ENCODE peak calls at places on chromosome 1, in nine cellular contexts. H, E, I, J, R, B, N, L and P are unnamed samples. For H3K4me1, the result is how much of the 10 kb centered on the place peaks cover.

GRCh38 chr1:234734864-234735263 is 124.9 kb upstream of the IRF2BP2 start:
- DNase-seq in E (no peak), L (no peak), I (no peak), H (no peak), R (no peak), J (no peak), B (no peak), N (peak), P (peak)

GRCh38 chr1:244962140-244962539 is 97.8 kb upstream of the HNRNPU start:
- DNase-seq in H (no peak), E (no peak), I (no peak), L (no peak), B (no peak), N (no peak), J (no peak), R (no peak), P (no peak)

GRCh38 chr1:115419571-115419970 is 81.5 kb upstream of the NGF start:
- DNase-seq in H (no peak), I (no peak), B (no peak), L (no peak), E (no peak), N (no peak), R (no peak), J (no peak), P (no peak)

GRCh38 chr1:223221686-223222085 is 78.6 kb upstream of the TLR5 start:
- DNase-seq in N (no peak), E (no peak), H (no peak), J (no peak), B (no peak), I (no peak), L (no peak), R (no peak), P (peak)

GRCh38 chr1:30652151-30652915 is 71.1 kb downstream of the MATN1 start:
- DNase-seq in R (no peak), E (no peak), I (no peak), B (no peak), J (no peak), N (peak), H (no peak), L (no peak), P (peak)

GRCh38 chr1:44239961-44240371 is 26.7 kb downstream of the DMAP1 start:
- DNase-seq in E (no peak), H (no peak), N (no peak), B (no peak), J (no peak), R (no peak), I (no peak), L (no peak), P (no peak)

GRCh38 chr1:1545946-1546737 is 5.7 kb upstream of the TMEM240 start:
- DNase-seq in R (no peak), B (no peak), I (no peak), E (no peak), J (no peak), L (no peak), H (no peak), N (no peak), P (no peak)

GRCh38 chr1:27634166-27634981 is 611 bp downstream of the FGR start:
- DNase-seq in B (no peak), E (no peak), H (peak), I (peak), J (no peak), N (no peak), R (no peak), L (no peak), P (peak)

GRCh38 chr1:48202030-48202752 is 20.3 kb upstream of the SLC5A9 start:
- DNase-seq in N (peak), H (peak), I (peak), J (peak), R (peak), L (peak), B (no peak), E (peak), P (peak)

GRCh38 chr1:93577536-93578432 is 103.9 kb downstream of the BCAR3 start:
- DNase-seq in E (no peak), H (no peak), J (no peak), N (no peak), I (no peak), L (no peak), R (no peak), B (no peak), P (peak)

GRCh38 chr1:93581917-93582850 is 99.5 kb downstream of the BCAR3 start:
- DNase-seq in B (no peak), J (no peak), H (no peak), R (no peak), N (no peak), L (no peak), E (no peak), I (no peak), P (peak)

GRCh38 chr1:93578433-93578830 is 103.2 kb downstream of the BCAR3 start:
- DNase-seq in N (no peak), E (no peak), L (no peak), R (no peak), B (no peak), I (no peak), J (no peak), H (no peak), P (peak)

GRCh38 chr1:93578911-93579825 is 102.5 kb downstream of the BCAR3 start:
- DNase-seq in E (no peak), I (no peak), J (no peak), R (no peak), H (no peak), L (no peak), B (no peak), N (no peak), P (peak)

GRCh38 chr1:93579891-93580290 is 101.7 kb downstream of the BCAR3 start:
- DNase-seq in N (peak), R (no peak), B (no peak), L (no peak), J (peak), E (no peak), I (no peak), H (peak), P (peak)
- H3K9ac ChIP-seq in N (no peak), R (no peak), B (no peak), L (no peak), J (peak), E (no peak), I (no peak), H (no peak), P (no peak)

DNA sequence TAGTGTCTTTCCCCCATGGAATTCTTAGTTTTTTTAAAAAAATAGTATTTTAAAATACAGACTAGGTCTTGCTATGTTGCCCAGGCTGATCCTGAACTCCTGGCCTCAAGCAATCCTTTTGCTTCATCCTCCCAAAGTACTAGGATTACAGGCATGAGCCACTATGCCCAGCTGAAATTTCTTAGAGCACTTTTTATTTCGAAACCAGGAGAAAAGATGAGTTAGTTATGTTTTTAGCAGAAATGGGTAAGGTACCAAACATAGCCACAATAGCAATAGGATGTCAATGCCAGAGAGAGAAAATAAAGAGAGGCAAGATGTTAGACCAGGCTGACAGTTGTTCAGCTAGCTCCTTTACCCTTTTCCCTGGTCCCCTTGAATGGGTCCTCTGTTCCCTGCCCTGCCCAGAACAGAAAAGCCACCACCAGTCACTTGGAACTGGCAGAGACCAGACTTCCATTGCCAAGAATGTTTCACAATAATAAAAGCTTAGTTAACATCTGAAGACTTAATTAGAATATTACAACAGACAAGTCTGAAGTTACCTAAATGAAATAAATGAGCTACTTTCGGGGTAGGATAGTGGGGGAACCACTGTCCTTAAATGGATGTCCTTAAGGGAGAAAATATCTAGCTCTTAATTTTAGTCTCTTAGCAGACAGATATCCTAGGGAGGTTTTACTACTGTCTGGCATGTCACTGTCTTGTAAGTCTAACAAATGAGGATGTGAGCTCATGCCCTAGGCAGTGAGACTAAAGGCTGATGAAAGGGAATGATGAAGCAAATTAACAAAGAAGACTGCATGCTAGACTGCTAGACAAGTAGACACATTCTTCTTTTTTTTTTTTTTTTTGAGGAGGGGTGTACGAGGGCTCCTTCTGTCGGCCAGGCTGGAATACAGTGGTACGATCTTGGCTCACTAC is 54.2 kb downstream of the ABL2 start:
- DNase-seq in I (no peak), L (no peak), N (peak), E (no peak), H (peak), B (no peak), R (no peak), J (peak), P (no peak)
- H3K4me1 ChIP-seq in I (under half), L (under half), N (under half), E (under half), H (under half), B (under half), R (under half), J (under half), P (under half)

GRCh38 chr1:43174873-43175272 is 2.7 kb downstream of the CFAP57 start:
- DNase-seq in I (no peak), R (no peak), B (no peak), E (no peak), J (no peak), H (no peak), L (no peak), N (no peak), P (no peak)

GRCh38 chr1:43171312-43171875 is 696 bp downstream of the EBNA1BP2 start:
- DNase-seq in N (peak), B (no peak), I (no peak), E (no peak), H (peak), J (peak), L (no peak), R (no peak), P (peak)

GRCh38 chr1:43171876-43172531 is at the start of the genes CFAP57 and EBNA1BP2:
- DNase-seq in E (peak), N (peak), B (peak), J (peak), I (peak), H (peak), R (peak), L (peak), P (peak)

GRCh38 chr1:43177691-43178090 is 5.6 kb downstream of the CFAP57 start:
- DNase-seq in I (no peak), B (no peak), N (no peak), L (no peak), R (no peak), H (no peak), J (no peak), E (peak), P (no peak)

DNA sequence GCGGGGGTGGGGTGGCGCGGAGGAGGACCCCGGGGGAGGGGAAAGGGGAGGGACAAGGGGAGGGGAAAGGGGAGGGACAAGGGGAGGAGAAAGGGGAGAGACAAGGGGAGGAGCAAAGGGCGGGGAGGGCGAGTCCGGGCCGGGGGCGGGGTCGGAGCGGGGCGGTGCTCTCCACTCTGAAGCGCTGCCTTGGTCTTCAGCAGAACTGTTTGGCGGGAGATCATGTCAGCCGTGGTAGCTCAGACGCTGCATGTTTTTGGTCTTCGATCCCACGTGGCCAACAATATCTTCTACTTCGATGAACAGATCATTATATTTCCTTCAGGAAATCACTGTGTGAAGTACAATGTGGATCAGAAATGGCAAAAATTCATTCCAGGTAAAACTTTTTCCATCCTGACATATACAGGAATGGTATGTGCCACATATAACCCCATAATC is 422 bp downstream of the CFAP57 start:
- DNase-seq in H (peak), N (peak), E (peak), B (no peak), R (peak), I (peak), J (peak), L (peak), P (peak)
- H3K9ac ChIP-seq in H (no peak), N (no peak), E (no peak), B (no peak), R (peak), I (peak), J (no peak), L (no peak), P (peak)

GRCh38 chr1:59678065-59678808 is 136.5 kb upstream of the HOOK1 start:
- DNase-seq in I (no peak), E (peak), J (no peak), B (no peak), H (peak), R (no peak), L (peak), N (peak), P (no peak)
- H3K4me1 ChIP-seq in I (under half), E (under half), J (under half), B (under half), H (under half), R (under half), L (under half), N (under half), P (under half)

DNA sequence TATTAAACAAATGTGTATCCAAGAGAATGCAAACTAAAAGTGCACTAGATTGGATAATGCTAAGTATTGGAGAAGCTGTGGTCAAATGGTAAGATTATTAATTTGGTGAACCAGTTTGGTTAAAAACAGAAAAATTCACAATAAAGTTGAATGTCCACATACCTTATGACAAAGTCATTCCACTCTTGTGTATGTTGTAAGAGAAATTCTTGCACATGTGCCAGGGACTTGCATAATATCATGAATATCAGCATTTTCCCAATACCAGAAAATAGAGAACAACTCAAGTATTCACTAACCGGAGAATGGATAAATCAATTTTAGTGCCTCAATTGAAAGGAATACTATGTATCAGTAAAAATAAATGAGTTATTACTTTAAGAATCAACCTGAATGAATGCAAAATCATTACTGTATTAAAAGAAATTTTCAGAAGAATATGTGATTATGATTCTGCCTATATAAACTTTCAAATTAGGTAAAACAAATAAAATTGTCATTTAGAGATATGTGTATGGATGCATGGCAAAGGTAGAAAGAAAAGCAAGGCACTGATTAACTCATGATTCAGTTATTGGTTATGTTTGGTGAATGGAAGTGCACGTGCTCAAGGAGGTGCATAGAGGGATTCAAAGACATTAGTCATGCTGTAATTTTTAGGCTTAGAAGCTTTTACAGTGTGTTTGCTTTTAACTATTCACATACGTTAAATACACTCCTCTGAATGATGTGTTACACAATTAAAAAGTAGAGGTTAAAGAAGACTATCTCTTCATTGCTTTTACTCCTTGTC is 217.4 kb upstream of the KCNK2 start:
- DNase-seq in R (no peak), H (peak), I (no peak), B (no peak), L (no peak), J (peak), E (no peak), N (no peak), P (no peak)
- H3K9ac ChIP-seq in R (no peak), H (no peak), I (no peak), B (no peak), L (no peak), J (no peak), E (no peak), N (no peak), P (no peak)